ENCODE peak calls at places on chromosomes 1 and 21, in five cellular contexts. Q is H9, K is lower lobe of right lung, R is transverse colon, C is stomach. A is an unnamed sample.

GRCh38 chr1:46184920-46185658 is 8.8 kb upstream of the P3R3URF start:
- DNase-seq in Q (no peak), K (no peak), R (no peak), C (no peak), A (no peak)

GRCh38 chr21:39332175-39332574 is 16.7 kb downstream of the HMGN1 start:
- DNase-seq in Q (no peak), K (no peak), R (no peak), C (no peak), A (peak; percentile 43)

GRCh38 chr1:159972443-159973205 is 18.6 kb upstream of the SLAMF9 start:
- DNase-seq in Q (no peak), K (no peak), R (no peak), C (no peak), A (no peak)

GRCh38 chr1:185931438-185931837 is 197.2 kb downstream of the HMCN1 start:
- DNase-seq in Q (no peak), K (no peak), R (no peak), C (no peak), A (no peak)

GRCh38 chr21:28627691-28628090 is 365.0 kb downstream of the LTN1 start:
- DNase-seq in Q (no peak), K (no peak), R (no peak), C (no peak), A (no peak)

GRCh38 chr1:190754769-190755168 is 277.1 kb upstream of the BRINP3 start:
- DNase-seq in Q (no peak), K (no peak), R (no peak), C (no peak), A (no peak)

GRCh38 chr1:61450454-61451213 is 274.3 kb downstream of the TM2D1 start:
- DNase-seq in Q (no peak), K (no peak), R (peak; percentile 60), C (no peak), A (no peak)

GRCh38 chr21:33780631-33781030 is 135.0 kb downstream of the ATP5PO start:
- DNase-seq in Q (no peak), K (no peak), R (no peak), C (no peak), A (no peak)

GRCh38 chr1:238052496-238053266 is 162.0 kb upstream of the ZP4 start:
- DNase-seq in Q (no peak), K (no peak), R (no peak), C (no peak), A (no peak)

GRCh38 chr1:207971511-207972224 is 60.7 kb upstream of the CD34 start:
- DNase-seq in Q (no peak), K (no peak), R (no peak), C (no peak), A (no peak)

GRCh38 chr1:227892930-227893695 is 54.6 kb downstream of the WNT9A start:
- DNase-seq in Q (peak; percentile 22), K (peak; percentile 37), R (no peak), C (peak; percentile 24), A (no peak)

GRCh38 chr1:33161061-33161681 is 20.7 kb downstream of the TRIM62 start:
- DNase-seq in Q (no peak), K (no peak), R (no peak), C (no peak), A (peak; percentile 82)

GRCh38 chr1:15417365-15417934 is 7.8 kb downstream of the EFHD2 start:
- DNase-seq in Q (no peak), K (peak; percentile 66), R (peak; percentile 80), C (peak; percentile 72), A (peak; percentile 60)

GRCh38 chr1:154431586-154432373 is 26.6 kb downstream of the IL6R start:
- DNase-seq in Q (no peak), K (no peak), R (no peak), C (no peak), A (no peak)

GRCh38 chr21:38293765-38294164 is 37.0 kb downstream of the KCNJ15 start:
- DNase-seq in Q (no peak), K (no peak), R (peak; percentile 63), C (peak; percentile 64), A (no peak)

GRCh38 chr1:241229216-241229615 is 127.8 kb downstream of the RGS7 start:
- DNase-seq in Q (no peak), K (no peak), R (peak; percentile 54), C (peak; percentile 52), A (no peak)

GRCh38 chr1:58783090-58783992 is 506 bp downstream of the JUN start:
- DNase-seq in Q (peak; percentile 47), K (peak; percentile 79), R (peak; percentile 66), C (peak; percentile 63), A (peak; percentile 70)

GRCh38 chr1:90262791-90263190 is 267.9 kb downstream of the ZNF326 start:
- DNase-seq in Q (no peak), K (no peak), R (no peak), C (no peak), A (no peak)

GRCh38 chr1:95197616-95198252 is 36.3 kb upstream of the RWDD3 start:
- DNase-seq in Q (no peak), K (no peak), R (no peak), C (no peak), A (no peak)

GRCh38 chr1:21106709-21107108 is 70.0 kb downstream of the EIF4G3 start:
- DNase-seq in Q (no peak), K (no peak), R (no peak), C (no peak), A (no peak)

GRCh38 chr1:25754421-25755195 is 45.4 kb upstream of the SELENON start:
- DNase-seq in Q (no peak), K (no peak), R (no peak), C (no peak), A (peak; percentile 75)

GRCh38 chr1:220176540-220176939 is 82.6 kb downstream of the IARS2 start:
- DNase-seq in Q (no peak), K (no peak), R (no peak), C (no peak), A (no peak)

DNA sequence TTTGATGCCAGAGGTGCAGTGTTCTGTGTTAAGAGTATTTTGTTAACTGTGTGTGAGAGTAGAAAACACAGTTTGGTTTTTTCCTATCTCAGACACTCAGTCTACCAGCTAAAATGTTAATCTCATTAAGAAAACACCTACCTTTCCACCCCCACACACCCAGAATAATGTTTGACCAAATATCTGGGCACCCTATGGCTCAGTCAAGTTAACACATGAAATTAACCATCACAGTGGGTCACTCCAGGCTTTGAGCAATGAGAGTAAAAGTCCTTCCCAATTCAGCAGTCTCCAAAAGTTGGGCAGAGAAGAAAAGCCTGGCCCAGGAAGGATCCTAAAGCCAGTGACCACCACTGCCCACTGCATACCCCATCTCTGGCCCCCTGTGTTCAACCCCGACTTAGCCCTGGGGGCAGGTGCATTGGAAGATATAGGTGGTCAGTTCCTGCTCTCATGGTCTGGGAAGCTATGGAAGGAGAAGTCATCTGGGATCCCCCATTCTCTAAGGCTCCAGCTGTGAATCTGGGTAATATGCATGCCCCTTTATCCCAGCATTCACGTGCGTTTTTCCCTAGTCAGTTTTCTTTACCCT is 50.2 kb upstream of the CSF3R start:
- DNase-seq in Q (no peak), K (no peak), R (no peak), C (no peak), A (no peak)
- H3K27me3 ChIP-seq in Q (no peaks in the 10 kb centered on the region), K (no peaks in the 10 kb centered on the region), R (peaks cover 3% of the 10 kb centered on the region), C (peaks cover 40% of the 10 kb centered on the region), A (no peaks in the 10 kb centered on the region)

GRCh38 chr1:231046730-231047395 is 6.8 kb upstream of the FAM89A start:
- DNase-seq in Q (no peak), K (no peak), R (no peak), C (no peak), A (no peak)

GRCh38 chr1:231050395-231050794 is 10.3 kb upstream of the FAM89A start:
- DNase-seq in Q (no peak), K (no peak), R (no peak), C (no peak), A (no peak)

GRCh38 chr1:231045318-231045717 is 5.3 kb upstream of the FAM89A start:
- DNase-seq in Q (no peak), K (no peak), R (no peak), C (no peak), A (no peak)

GRCh38 chr1:231052777-231053176 is 12.7 kb upstream of the FAM89A start:
- DNase-seq in Q (no peak), K (no peak), R (no peak), C (no peak), A (no peak)

DNA sequence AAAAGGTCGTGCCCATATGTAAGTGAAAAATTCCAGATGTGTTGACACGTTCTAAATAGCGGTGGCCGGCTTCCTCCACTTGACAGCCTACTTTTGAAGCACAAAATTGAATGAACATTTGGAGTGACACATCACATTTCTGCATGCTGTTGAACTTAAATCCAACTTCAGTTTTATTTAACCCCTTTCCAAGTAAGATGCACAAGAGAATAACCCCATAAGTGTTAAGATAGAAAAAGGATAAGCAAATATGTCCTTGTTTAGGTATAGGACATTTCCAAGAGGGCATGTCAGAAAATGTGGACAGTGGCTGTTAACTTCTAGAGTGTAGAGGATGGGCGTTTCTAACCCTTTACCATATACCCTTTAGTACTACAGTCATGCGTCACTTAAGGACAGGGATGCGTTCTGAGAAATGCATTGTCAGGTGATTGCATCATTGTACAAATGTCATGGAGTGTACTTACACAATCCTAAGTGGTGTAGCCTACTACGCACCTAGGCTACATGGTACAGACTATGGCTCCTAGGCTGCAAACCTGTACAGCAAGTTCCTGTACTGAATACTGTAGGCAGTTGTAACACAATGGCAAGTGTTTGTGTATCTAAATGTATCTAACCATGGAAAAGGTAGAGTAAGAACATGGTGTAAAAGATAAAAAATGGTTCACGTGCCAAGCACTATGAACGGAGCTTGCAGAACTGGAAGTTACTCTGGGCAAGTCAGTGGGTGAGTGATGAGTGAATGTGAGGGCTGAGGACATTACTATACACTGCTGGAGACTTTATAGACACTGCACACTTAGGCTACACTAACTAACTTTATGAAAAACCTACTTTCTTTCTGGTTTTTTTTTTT is 9.3 kb upstream of the FAM89A start:
- DNase-seq in Q (no peak), K (no peak), R (no peak), C (no peak), A (no peak)
- H3K27me3 ChIP-seq in Q (peaks cover 9% of the 10 kb centered on the region), K (no peaks in the 10 kb centered on the region), R (peaks cover 13% of the 10 kb centered on the region), C (no peaks in the 10 kb centered on the region), A (peaks cover 10% of the 10 kb centered on the region)

GRCh38 chr1:151838491-151839412 is 868 bp downstream of the C2CD4D start:
- DNase-seq in Q (no peak), K (no peak), R (no peak), C (no peak), A (peak; percentile 90)

GRCh38 chr1:151840421-151840820 is 801 bp upstream of the C2CD4D start:
- DNase-seq in Q (no peak), K (no peak), R (no peak), C (no peak), A (no peak)

GRCh38 chr1:151841141-151841540 is 1.5 kb upstream of the C2CD4D start:
- DNase-seq in Q (no peak), K (no peak), R (no peak), C (no peak), A (no peak)

GRCh38 chr1:151837841-151838490 is 1.7 kb downstream of the C2CD4D start:
- DNase-seq in Q (no peak), K (no peak), R (no peak), C (no peak), A (peak; percentile 85)

GRCh38 chr1:151839457-151840409 is at the start of gene C2CD4D:
- DNase-seq in Q (peak; percentile 92), K (peak; percentile 68), R (peak; percentile 87), C (peak; percentile 76), A (peak; percentile 95)
- H3K27me3 ChIP-seq in Q (peaks cover 9% of the 10 kb centered on the region), K (peaks cover 27% of the 10 kb centered on the region), R (peaks cover 41% of the 10 kb centered on the region), C (peaks cover 57% of the 10 kb centered on the region), A (peaks cover 33% of the 10 kb centered on the region)

DNA sequence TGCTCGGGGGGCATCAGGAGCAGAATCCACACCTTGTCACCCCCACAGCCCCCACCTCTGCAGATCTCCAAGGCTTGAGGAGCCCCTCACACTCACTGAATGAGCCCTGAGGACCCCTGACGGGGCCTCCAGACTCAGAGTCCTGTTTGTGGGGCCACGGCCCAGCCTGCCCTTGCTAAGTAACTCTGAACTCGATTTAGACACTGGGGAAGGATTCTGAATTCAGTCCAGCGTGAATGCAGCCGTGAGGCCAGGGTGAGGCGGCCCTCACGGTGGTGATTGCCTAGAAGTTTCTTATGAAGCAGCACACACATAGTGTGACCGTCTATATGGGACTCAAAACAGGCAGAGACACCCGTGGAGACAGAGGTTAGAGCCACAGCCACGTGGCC is 58.9 kb upstream of the ADARB1 start:
- DNase-seq in Q (no peak), K (no peak), R (no peak), C (no peak), A (peak; percentile 41)
- H3K27me3 ChIP-seq in Q (no peaks in the 10 kb centered on the region), K (peaks cover 42% of the 10 kb centered on the region), R (peaks cover 78% of the 10 kb centered on the region), C (peaks cover 96% of the 10 kb centered on the region), A (peaks cover 7% of the 10 kb centered on the region)

A was measured in H7.